ENCODE peak calls at places on chromosomes 12 and 14, in ten cellular contexts. X is OCI-LY7; N is effector memory CD4-positive, alpha-beta T cell; W is cardiac muscle cell; I is PC-9; M is A673; J is mucosa of descending colon; F is sigmoid colon; U is adipocyte; Z is HCT116. B is an unnamed sample.

GRCh38 chr12:66269757-66270383 is 32.4 kb upstream of the HELB start:
- DNase-seq in X (peak; percentile 62), N (no peak), W (peak; percentile 63), I (no peak), M (peak; percentile 67), J (no peak), F (no peak), U (peak; percentile 83), Z (peak; percentile 45), B (no peak)

GRCh38 chr12:77102691-77103090 is 37.3 kb upstream of the E2F7 start:
- DNase-seq in X (no peak), N (no peak), W (peak; percentile 57), I (no peak), M (peak; percentile 57), J (no peak), F (no peak), U (peak; percentile 62), Z (peak; percentile 19), B (no peak)

GRCh38 chr12:113142173-113142885 is 6.8 kb upstream of the RASAL1 start:
- DNase-seq in X (no peak), N (no peak), W (no peak), I (no peak), M (no peak), J (peak; percentile 77), F (no peak), U (no peak), Z (no peak), B (no peak)

GRCh38 chr14:32980887-32981501 is 42.3 kb downstream of the NPAS3 start:
- DNase-seq in X (peak; percentile 74), N (no peak), W (no peak), I (no peak), M (no peak), J (no peak), F (no peak), U (no peak), Z (no peak), B (no peak)

GRCh38 chr12:59940676-59941342 is 345.0 kb downstream of the SLC16A7 start:
- DNase-seq in X (no peak), N (no peak), W (no peak), I (no peak), M (peak; percentile 2), J (no peak), F (no peak), U (no peak), Z (no peak), B (no peak)

GRCh38 chr14:87805315-87805723 is 187.7 kb downstream of the GALC start:
- DNase-seq in X (peak; percentile 33), N (peak; percentile 21), W (peak; percentile 26), I (peak; percentile 0), M (peak; percentile 43), J (no peak), F (no peak), U (no peak), Z (no peak), B (peak; percentile 55)

GRCh38 chr14:50835280-50835679 is 4.3 kb upstream of the NIN start:
- DNase-seq in X (peak; percentile 82), N (no peak), W (peak; percentile 50), I (no peak), M (peak; percentile 15), J (no peak), F (no peak), U (no peak), Z (no peak), B (no peak)

GRCh38 chr12:72491399-72491798 is 219.2 kb downstream of the TRHDE start:
- DNase-seq in X (no peak), N (no peak), W (peak; percentile 6), I (no peak), M (no peak), J (no peak), F (no peak), U (peak; percentile 63), Z (no peak), B (no peak)

GRCh38 chr14:100589071-100589759 is 2.0 kb upstream of the BEGAIN start:
- DNase-seq in X (no peak), N (no peak), W (no peak), I (no peak), M (no peak), J (peak; percentile 15), F (peak; percentile 32), U (no peak), Z (no peak), B (no peak)

GRCh38 chr12:59055204-59055839 is 135.0 kb upstream of the LRIG3 start:
- DNase-seq in X (no peak), N (no peak), W (peak; percentile 55), I (peak; percentile 16), M (no peak), J (no peak), F (no peak), U (peak; percentile 50), Z (peak; percentile 78), B (no peak)

GRCh38 chr14:100654814-100655795 is 67.9 kb upstream of the BEGAIN start:
- DNase-seq in X (no peak), N (peak; percentile 17), W (no peak), I (peak; percentile 16), M (peak; percentile 63), J (peak; percentile 79), F (no peak), U (no peak), Z (no peak), B (no peak)

GRCh38 chr12:27539191-27539631 is 15.2 kb downstream of the PPFIBP1 start:
- DNase-seq in X (no peak), N (no peak), W (peak; percentile 67), I (no peak), M (no peak), J (no peak), F (no peak), U (peak; percentile 61), Z (no peak), B (no peak)

GRCh38 chr12:42474391-42474790 is 115.2 kb downstream of the PRICKLE1 start:
- DNase-seq in X (no peak), N (no peak), W (peak; percentile 14), I (no peak), M (no peak), J (no peak), F (no peak), U (no peak), Z (peak; percentile 68), B (no peak)
- H3K4me1 ChIP-seq in X (peaks cover 19% of the 10 kb centered on the region), N (no peaks in the 10 kb centered on the region), W (peaks cover 54% of the 10 kb centered on the region), I (peaks cover 33% of the 10 kb centered on the region), M (peaks cover 14% of the 10 kb centered on the region), J (no peaks in the 10 kb centered on the region), F (no peaks in the 10 kb centered on the region), U (peaks cover 21% of the 10 kb centered on the region), Z (peaks cover 14% of the 10 kb centered on the region), B (peaks cover 8% of the 10 kb centered on the region)

DNA sequence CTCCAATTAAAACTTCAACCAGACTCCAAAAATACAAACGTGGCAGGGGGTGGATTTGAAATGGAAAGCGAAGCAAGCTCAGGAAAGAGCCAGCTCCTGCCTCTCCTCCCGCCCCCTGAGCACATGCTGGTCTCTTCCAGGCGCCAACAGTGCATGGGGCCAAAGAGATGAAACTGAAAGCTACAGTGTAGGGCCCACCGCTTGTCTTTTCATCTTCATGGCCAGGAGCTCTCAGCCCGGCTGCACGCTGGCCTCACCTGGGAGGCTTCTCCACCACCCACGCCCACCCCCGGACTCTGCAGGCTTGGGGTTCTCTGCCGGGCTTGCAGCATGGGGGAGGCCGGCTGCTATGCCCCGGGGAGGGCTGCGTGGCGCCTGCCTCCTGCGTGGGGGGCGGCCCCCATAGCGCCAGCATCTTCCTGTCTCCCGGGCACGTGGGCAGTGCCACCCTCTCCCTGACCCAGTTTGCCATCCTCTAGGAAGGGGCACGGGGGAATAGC is 2.0 kb downstream of the RIMBP2 start:
- DNase-seq in X (no peak), N (no peak), W (no peak), I (no peak), M (peak; percentile 54), J (no peak), F (no peak), U (no peak), Z (no peak), B (no peak)
- H3K4me3 ChIP-seq in X (no peak overlapping the region), N (no peak overlapping the region), W (peak overlapping the region; percentile 3), I (no peak overlapping the region), M (peak overlapping the region; percentile 47), J (no peak overlapping the region), F (peak overlapping the region; percentile 47), U (no peak overlapping the region), Z (no peak overlapping the region), B (no peak overlapping the region)

DNA sequence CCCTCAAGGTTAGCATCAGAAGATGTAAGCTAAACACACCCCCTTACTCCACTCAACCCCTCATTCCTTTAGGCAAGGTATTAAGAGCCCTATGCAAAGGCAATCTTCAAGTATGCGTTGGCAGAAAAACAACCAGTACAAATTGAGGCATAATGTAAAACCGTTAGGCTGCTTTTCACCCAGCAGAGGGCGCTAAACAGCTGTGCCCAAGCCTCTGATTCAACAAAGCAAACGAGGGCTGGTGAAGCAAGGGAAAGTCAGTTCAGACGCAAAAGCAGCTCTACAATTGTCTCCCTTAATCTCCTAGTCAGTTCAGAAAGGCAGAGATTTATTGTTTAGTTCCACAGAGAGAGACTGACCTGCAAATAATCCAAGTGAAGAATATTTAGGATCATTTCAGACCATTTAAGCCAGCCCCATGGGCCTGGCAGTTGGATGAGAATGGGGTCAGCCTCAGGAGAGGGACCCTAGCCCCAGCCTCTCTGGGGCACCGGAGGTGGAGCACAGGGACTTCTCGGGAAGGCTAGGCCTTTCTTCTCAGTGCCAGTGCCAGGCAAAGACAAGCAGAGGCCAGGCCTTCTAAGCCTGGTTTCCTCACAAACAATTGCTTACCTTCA is 23.5 kb downstream of the DCAF5 start:
- DNase-seq in X (peak; percentile 79), N (peak; percentile 60), W (peak; percentile 94), I (peak; percentile 57), M (peak; percentile 91), J (peak; percentile 51), F (peak; percentile 89), U (peak; percentile 95), Z (peak; percentile 52), B (peak; percentile 75)
- H3K4me1 ChIP-seq in X (no peaks in the 10 kb centered on the region), N (peaks cover 11% of the 10 kb centered on the region), W (peaks cover 26% of the 10 kb centered on the region), I (peaks cover 28% of the 10 kb centered on the region), M (peaks cover 38% of the 10 kb centered on the region), J (no peaks in the 10 kb centered on the region), F (peaks cover 44% of the 10 kb centered on the region), U (peaks cover 48% of the 10 kb centered on the region), Z (no peaks in the 10 kb centered on the region), B (peaks cover 1% of the 10 kb centered on the region)

GRCh38 chr12:32501835-32502333 is 102.5 kb downstream of the FGD4 start:
- DNase-seq in X (no peak), N (no peak), W (peak; percentile 92), I (no peak), M (peak; percentile 96), J (no peak), F (no peak), U (peak; percentile 65), Z (no peak), B (peak; percentile 81)
- H3K4me3 ChIP-seq in X (no peak overlapping the region), N (no peak overlapping the region), W (peak overlapping the region; percentile 13), I (no peak overlapping the region), M (peak overlapping the region; percentile 47), J (no peak overlapping the region), F (peak overlapping the region; percentile 1), U (peak overlapping the region; percentile 78), Z (no peak overlapping the region), B (no peak overlapping the region)

GRCh38 chr14:68780358-68781160 is 12.3 kb downstream of the ZFP36L1 start:
- DNase-seq in X (peak; percentile 70), N (no peak), W (peak; percentile 89), I (no peak), M (no peak), J (peak; percentile 77), F (peak; percentile 91), U (peak; percentile 63), Z (no peak), B (no peak)
- H3K4me1 ChIP-seq in X (peaks cover 30% of the 10 kb centered on the region), N (peaks cover 54% of the 10 kb centered on the region), W (peaks cover 29% of the 10 kb centered on the region), I (peaks cover 30% of the 10 kb centered on the region), M (peaks cover 6% of the 10 kb centered on the region), J (peaks cover 63% of the 10 kb centered on the region), F (peaks cover 46% of the 10 kb centered on the region), U (peaks cover 39% of the 10 kb centered on the region), Z (peaks cover 78% of the 10 kb centered on the region), B (no peaks in the 10 kb centered on the region)

B was measured in iPS DF 6.9.